ENCODE peak calls at places on chromosomes 1 and 21, in four cellular contexts. One of them, this sample, is unnamed.

GRCh38 chr1:212957546-212957945 is 7.2 kb downstream of the VASH2 start:
- DNase-seq in Calu3: no peak
- DNase-seq in CD8-positive, alpha-beta T cell: no peak
- DNase-seq in MM.1S: no peak
- DNase-seq in this sample: no peak

GRCh38 chr1:9871707-9872425 is 38.2 kb downstream of the CTNNBIP1 start:
- DNase-seq in CD8-positive, alpha-beta T cell: no peak
- DNase-seq in Calu3: no peak
- DNase-seq in MM.1S: no peak
- DNase-seq in this sample: no peak

GRCh38 chr1:229230136-229230892 is 40.6 kb upstream of the RAB4A start:
- DNase-seq in MM.1S: no peak
- DNase-seq in Calu3: peak
- DNase-seq in CD8-positive, alpha-beta T cell: no peak
- DNase-seq in this sample: peak

GRCh38 chr21:46098303-46099141 is 610 bp downstream of the COL6A2 start:
- DNase-seq in CD8-positive, alpha-beta T cell: peak
- DNase-seq in MM.1S: no peak
- DNase-seq in Calu3: no peak
- DNase-seq in this sample: no peak

GRCh38 chr1:48654606-48655210 is 122.0 kb downstream of the BEND5 start:
- DNase-seq in MM.1S: no peak
- DNase-seq in Calu3: no peak
- DNase-seq in CD8-positive, alpha-beta T cell: no peak
- DNase-seq in this sample: no peak

GRCh38 chr21:33360281-33360680 is 35.5 kb downstream of the IFNAR1 start:
- DNase-seq in Calu3: no peak
- DNase-seq in CD8-positive, alpha-beta T cell: no peak
- DNase-seq in MM.1S: no peak
- DNase-seq in this sample: no peak

GRCh38 chr1:59730759-59731478 is 83.8 kb upstream of the HOOK1 start:
- DNase-seq in CD8-positive, alpha-beta T cell: no peak
- DNase-seq in Calu3: peak
- DNase-seq in MM.1S: no peak
- DNase-seq in this sample: no peak

GRCh38 chr21:46346296-46347202 is 22.6 kb downstream of the PCNT start:
- DNase-seq in MM.1S: no peak
- DNase-seq in CD8-positive, alpha-beta T cell: no peak
- DNase-seq in Calu3: no peak
- DNase-seq in this sample: no peak

GRCh38 chr1:62849031-62849430 is 65.1 kb downstream of the ATG4C start:
- DNase-seq in Calu3: no peak
- DNase-seq in CD8-positive, alpha-beta T cell: no peak
- DNase-seq in MM.1S: no peak
- DNase-seq in this sample: no peak

GRCh38 chr1:109792056-109792831 is 28.5 kb upstream of the EPS8L3 start:
- DNase-seq in MM.1S: no peak
- DNase-seq in CD8-positive, alpha-beta T cell: no peak
- DNase-seq in Calu3: peak
- DNase-seq in this sample: no peak

GRCh38 chr1:8473892-8474300 is 156.0 kb downstream of the SLC45A1 start:
- DNase-seq in MM.1S: no peak
- DNase-seq in Calu3: no peak
- DNase-seq in CD8-positive, alpha-beta T cell: no peak
- DNase-seq in this sample: no peak

DNA sequence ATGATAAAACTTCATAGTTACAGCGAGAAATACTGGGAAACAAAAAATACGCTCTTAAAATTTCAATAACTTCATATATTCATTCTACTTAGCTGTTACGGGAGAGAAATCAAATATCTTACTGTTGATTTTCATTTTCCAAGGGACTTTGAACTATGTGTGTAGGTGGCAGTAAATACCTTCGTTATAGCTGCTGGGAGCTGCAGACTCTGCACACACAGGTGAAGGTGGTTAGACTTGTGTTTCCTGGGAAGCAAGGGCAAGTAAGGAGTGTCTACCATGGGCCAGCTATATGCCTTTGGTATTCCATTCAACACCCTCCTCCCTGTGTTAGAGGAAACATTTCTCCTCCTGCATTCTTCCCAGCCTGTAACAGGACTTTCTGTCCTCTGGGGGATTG is 51.4 kb upstream of the DIRAS3 start:
- DNase-seq in Calu3: no peak
- DNase-seq in MM.1S: no peak
- DNase-seq in CD8-positive, alpha-beta T cell: no peak
- DNase-seq in this sample: no peak
- TF ChIP-seq CTCF in Calu3: no peak
- TF ChIP-seq CTCF in MM.1S: no peak
- TF ChIP-seq CTCF in CD8-positive, alpha-beta T cell: no peak
- TF ChIP-seq CTCF in this sample: no peak

DNA sequence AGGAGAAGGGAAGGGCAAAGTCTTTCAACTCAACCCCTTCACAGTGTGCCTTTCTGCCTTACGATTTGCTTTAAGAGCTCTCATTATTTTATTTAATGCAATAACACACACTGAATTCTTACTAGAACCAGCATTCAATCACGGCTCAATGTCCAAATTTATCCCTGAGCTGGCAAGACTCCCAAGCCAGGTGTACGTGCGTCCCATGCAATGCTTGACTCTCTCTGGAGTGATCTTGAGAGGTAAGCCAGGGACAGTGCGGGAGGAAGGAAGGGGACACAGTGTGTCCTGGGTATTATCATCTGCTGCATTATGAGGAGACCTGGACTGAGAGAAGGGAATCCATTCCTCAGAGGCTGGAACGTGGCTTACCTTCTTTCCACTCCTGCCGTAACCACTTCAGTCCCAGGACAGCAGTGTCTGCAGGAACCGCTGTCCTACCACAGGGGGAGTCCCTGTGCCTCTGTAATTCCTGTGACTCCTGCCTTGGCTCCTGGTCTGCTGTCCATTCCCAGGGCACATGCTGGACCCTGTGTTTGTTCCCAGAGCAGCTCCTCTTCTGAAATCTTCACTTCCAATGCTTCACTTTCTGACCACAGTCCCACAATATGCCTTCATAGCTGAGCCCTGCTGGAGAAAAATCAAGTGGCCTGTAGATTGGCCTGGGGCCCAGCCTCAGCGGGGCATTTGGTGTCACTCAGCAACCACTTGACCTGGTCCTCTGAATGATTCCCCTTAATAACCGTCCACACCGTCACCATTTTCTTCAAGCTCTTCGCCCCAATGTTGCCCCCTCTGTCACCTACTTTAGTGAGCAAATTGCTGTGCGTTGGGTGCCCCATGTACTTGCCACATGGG is 28.6 kb upstream of the STUM start:
- DNase-seq in Calu3: no peak
- DNase-seq in MM.1S: no peak
- DNase-seq in CD8-positive, alpha-beta T cell: no peak
- DNase-seq in this sample: no peak
- TF ChIP-seq CTCF in Calu3: no peak
- TF ChIP-seq CTCF in MM.1S: no peak
- TF ChIP-seq CTCF in CD8-positive, alpha-beta T cell: no peak
- TF ChIP-seq CTCF in this sample: no peak

GRCh38 chr1:193069748-193070394 is 10.5 kb downstream of the RO60 start:
- DNase-seq in CD8-positive, alpha-beta T cell: no peak
- DNase-seq in MM.1S: peak
- DNase-seq in Calu3: no peak
- DNase-seq in this sample: no peak
- TF ChIP-seq CTCF in CD8-positive, alpha-beta T cell: no peak
- TF ChIP-seq CTCF in MM.1S: peak
- TF ChIP-seq CTCF in Calu3: peak
- TF ChIP-seq CTCF in this sample: peak

GRCh38 chr21:41931041-41931451 is 22.8 kb downstream of the C2CD2 start:
- DNase-seq in Calu3: no peak
- DNase-seq in MM.1S: no peak
- DNase-seq in CD8-positive, alpha-beta T cell: no peak
- DNase-seq in this sample: no peak

GRCh38 chr21:41929248-41929647 is 24.6 kb downstream of the C2CD2 start:
- DNase-seq in MM.1S: no peak
- DNase-seq in CD8-positive, alpha-beta T cell: no peak
- DNase-seq in Calu3: no peak
- DNase-seq in this sample: no peak

GRCh38 chr21:41932191-41932575 is 21.6 kb downstream of the C2CD2 start:
- DNase-seq in MM.1S: no peak
- DNase-seq in Calu3: no peak
- DNase-seq in CD8-positive, alpha-beta T cell: no peak
- DNase-seq in this sample: peak

GRCh38 chr21:41932576-41933258 is 21.1 kb downstream of the C2CD2 start:
- DNase-seq in Calu3: no peak
- DNase-seq in MM.1S: no peak
- DNase-seq in CD8-positive, alpha-beta T cell: no peak
- DNase-seq in this sample: peak

DNA sequence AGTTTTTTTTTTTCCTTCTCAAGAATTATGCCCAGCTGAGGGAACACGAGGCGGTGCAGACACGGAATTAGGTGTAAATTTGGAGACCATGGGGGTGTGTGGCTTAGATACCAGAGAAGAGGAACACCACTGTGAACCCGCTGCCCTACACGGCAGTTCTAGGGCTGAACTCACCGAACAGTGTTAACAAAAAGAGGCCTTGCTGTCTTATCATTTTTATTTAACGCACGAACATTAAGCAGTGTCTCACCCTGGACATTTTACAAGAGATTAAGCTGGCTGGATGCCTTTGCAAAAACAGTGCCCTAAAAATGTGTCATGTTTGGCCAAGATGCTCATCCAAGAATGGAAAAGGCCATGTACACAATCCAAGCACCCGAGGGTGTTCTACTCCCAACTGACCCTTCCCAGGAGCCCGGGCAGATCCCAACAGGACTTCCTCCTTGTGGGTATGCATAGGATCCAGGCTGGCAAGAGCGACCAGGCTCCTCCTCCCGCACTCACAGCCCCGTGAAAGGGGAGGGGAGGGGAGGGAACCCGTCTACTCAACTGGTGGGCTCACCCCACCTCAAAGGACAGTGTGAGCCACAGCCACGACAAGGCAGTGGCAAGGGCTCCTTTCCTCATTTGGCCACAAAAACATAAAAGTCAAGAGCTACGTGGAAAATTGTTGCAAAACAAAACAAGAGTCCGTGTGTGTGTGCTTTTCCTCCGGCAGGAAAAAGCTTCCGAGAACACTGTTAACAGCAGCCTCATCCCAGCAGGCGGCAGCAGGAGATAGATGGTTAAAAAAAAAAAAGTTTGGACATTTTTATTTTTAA is 20.3 kb downstream of the C2CD2 start:
- DNase-seq in MM.1S: no peak
- DNase-seq in Calu3: no peak
- DNase-seq in CD8-positive, alpha-beta T cell: no peak
- DNase-seq in this sample: peak
- TF ChIP-seq CTCF in MM.1S: no peak
- TF ChIP-seq CTCF in Calu3: no peak
- TF ChIP-seq CTCF in CD8-positive, alpha-beta T cell: no peak
- TF ChIP-seq CTCF in this sample: no peak

GRCh38 chr1:205792481-205792881 is 17.2 kb upstream of the RAB29 start:
- DNase-seq in CD8-positive, alpha-beta T cell: no peak
- DNase-seq in Calu3: no peak
- DNase-seq in MM.1S: no peak
- DNase-seq in this sample: no peak
- TF ChIP-seq CTCF in CD8-positive, alpha-beta T cell: no peak
- TF ChIP-seq CTCF in Calu3: no peak
- TF ChIP-seq CTCF in MM.1S: no peak
- TF ChIP-seq CTCF in this sample: no peak

This sample was measured in GM13977.